ENCODE peak calls at places on chromosomes 5 and 9, in six cellular contexts. L is mucosa of gallbladder; B is choroid plexus epithelial cell; I is right cardiac atrium; H is stimulated activated CD4-positive, alpha-beta T cell treated with anti-CD3 and anti-CD28 coated beads, TNF-alpha, amount 100 ng/mL, for 48 hours; Y is putamen. G is an unnamed sample.

GRCh38 chr9:134642385-134643181 is 980 bp downstream of the COL5A1 start:
- DNase-seq in L (peak), H (no peak), Y (no peak), I (peak), B (peak), G (peak)

GRCh38 chr5:159178978-159179377 is 30.4 kb downstream of the RNF145 start:
- DNase-seq in B (peak), I (no peak), Y (no peak), H (no peak), L (no peak), G (no peak)

GRCh38 chr5:67182406-67182805 is 14.2 kb downstream of the CD180 start:
- DNase-seq in Y (no peak), H (no peak), B (peak), I (peak), L (peak), G (peak)

GRCh38 chr5:171388816-171389168 is 1.1 kb downstream of the NPM1 start:
- DNase-seq in L (no peak), Y (no peak), H (peak), I (no peak), B (no peak), G (no peak)

GRCh38 chr9:38621434-38622082 is 1.2 kb upstream of the ANKRD18A start:
- DNase-seq in Y (no peak), B (no peak), I (peak), H (peak), L (peak), G (peak)

GRCh38 chr9:86452194-86452828 is 98.1 kb upstream of the TUT7 start:
- DNase-seq in I (peak), Y (no peak), L (peak), H (no peak), B (peak), G (no peak)

GRCh38 chr5:174097486-174098185 is 52.1 kb downstream of the NSG2 start:
- DNase-seq in L (no peak), B (no peak), I (no peak), Y (no peak), H (no peak), G (no peak)

GRCh38 chr5:159337291-159337974 is 7.1 kb upstream of the IL12B start:
- DNase-seq in Y (no peak), B (peak), L (no peak), I (peak), H (no peak), G (no peak)

GRCh38 chr5:142156839-142157463 is 48.4 kb downstream of the NDFIP1 start:
- DNase-seq in H (no peak), B (peak), Y (no peak), I (no peak), L (no peak), G (no peak)

GRCh38 chr9:124724415-124725067 is 46.6 kb downstream of the NR6A1 start:
- DNase-seq in I (no peak), L (no peak), Y (no peak), H (no peak), B (peak), G (no peak)

GRCh38 chr5:111461261-111461671 is 51.1 kb downstream of the STARD4 start:
- DNase-seq in Y (peak), L (no peak), H (no peak), I (no peak), B (peak), G (no peak)

GRCh38 chr9:104682642-104683041 is 11.7 kb upstream of the OR13D1 start:
- DNase-seq in B (peak), H (no peak), L (no peak), I (no peak), Y (peak), G (no peak)

GRCh38 chr9:134454386-134454978 is 128.2 kb downstream of the RXRA start:
- DNase-seq in B (no peak), Y (no peak), H (no peak), L (no peak), I (peak), G (no peak)

GRCh38 chr5:140926211-140926902 is at the start of gene PCDHAC1:
- DNase-seq in L (peak), H (peak), Y (peak), B (peak), I (peak), G (peak)

GRCh38 chr5:180201051-180201987 is 7.7 kb downstream of the RASGEF1C start:
- DNase-seq in B (peak), Y (no peak), I (no peak), L (no peak), H (no peak), G (no peak)

GRCh38 chr5:147483961-147484707 is 25.7 kb downstream of the DPYSL3 start:
- DNase-seq in Y (peak), L (peak), B (peak), H (no peak), I (peak), G (peak)

GRCh38 chr5:39177629-39177959 is 41.8 kb downstream of the FYB1 start:
- DNase-seq in H (no peak), Y (no peak), B (no peak), I (no peak), L (no peak), G (no peak)

GRCh38 chr5:113274836-113275414 is 159.9 kb downstream of the TSSK1B start:
- DNase-seq in B (no peak), Y (no peak), H (no peak), L (no peak), I (no peak), G (no peak)

GRCh38 chr5:92758552-92758951 is 822.5 kb downstream of the NR2F1-AS1 start:
- DNase-seq in Y (no peak), I (no peak), L (no peak), H (no peak), B (peak), G (no peak)

GRCh38 chr5:41788800-41789395 is 81.3 kb downstream of the OXCT1 start:
- DNase-seq in Y (no peak), H (no peak), I (no peak), L (no peak), B (peak), G (no peak)

GRCh38 chr5:8633259-8633658 is 764.3 kb downstream of the MTRR start:
- DNase-seq in B (no peak), I (no peak), H (no peak), L (no peak), Y (no peak), G (no peak)

G was measured in testis.